ENCODE peak calls at places on chromosomes 1 and 21, in seven cellular contexts. P, Q, H, Z, O, V and J are unnamed samples.

GRCh38 chr21:45401916-45402900 is 2.8 kb upstream of the COL18A1 start:
- DNase-seq in Z (no peak), O (no peak), H (no peak), Q (peak), V (no peak), P (no peak), J (no peak)

GRCh38 chr21:31710586-31710985 is 21.3 kb downstream of the SCAF4 start:
- DNase-seq in Z (peak), Q (no peak), O (no peak), H (no peak), P (no peak), V (no peak), J (no peak)

GRCh38 chr1:227396539-227397355 is 78.5 kb upstream of the CDC42BPA start:
- DNase-seq in Q (no peak), H (no peak), V (no peak), O (peak), P (peak), Z (peak), J (no peak)

GRCh38 chr1:205232122-205232820 is 4.5 kb downstream of the TMCC2 start:
- DNase-seq in O (no peak), Q (no peak), V (no peak), Z (no peak), P (no peak), H (no peak), J (no peak)

GRCh38 chr1:21590116-21590905 is 78.8 kb downstream of the RAP1GAP start:
- DNase-seq in V (no peak), O (no peak), Z (peak), Q (no peak), P (no peak), H (no peak), J (no peak)

GRCh38 chr1:89995595-89996397 is 886 bp downstream of the ZNF326 start:
- DNase-seq in P (peak), O (no peak), H (no peak), Q (no peak), V (no peak), Z (no peak), J (no peak)

GRCh38 chr1:37477198-37477931 is 3.0 kb downstream of the ZC3H12A start:
- DNase-seq in H (peak), P (peak), Q (no peak), O (peak), Z (peak), V (no peak), J (no peak)

GRCh38 chr1:15799004-15799867 is 8.2 kb downstream of the UQCRHL start:
- DNase-seq in P (peak), H (peak), Z (peak), Q (peak), O (peak), V (peak), J (no peak)

GRCh38 chr1:31627301-31627929 is 9.9 kb downstream of the HCRTR1 start:
- DNase-seq in O (peak), H (no peak), Q (no peak), V (peak), P (no peak), Z (peak), J (no peak)

GRCh38 chr1:23530089-23530749 is 814 bp downstream of the E2F2 start:
- DNase-seq in Z (no peak), O (no peak), P (no peak), Q (no peak), H (no peak), V (no peak), J (no peak)

GRCh38 chr1:25844485-25845337 is 14.5 kb downstream of the AUNIP start:
- DNase-seq in O (no peak), H (no peak), Z (no peak), Q (no peak), P (no peak), V (no peak), J (no peak)

GRCh38 chr1:37038079-37038702 is 3.9 kb upstream of the GRIK3 start:
- DNase-seq in P (no peak), H (no peak), O (peak), Q (no peak), V (peak), Z (no peak), J (no peak)

GRCh38 chr1:37171651-37172050 is 137.3 kb upstream of the GRIK3 start:
- DNase-seq in Z (no peak), H (no peak), P (no peak), Q (no peak), O (no peak), V (no peak), J (no peak)

GRCh38 chr1:92484472-92485373 is 2.0 kb downstream of the GFI1 start:
- DNase-seq in Z (no peak), Q (no peak), O (peak), V (no peak), P (no peak), H (peak), J (peak)

GRCh38 chr1:2148691-2149090 is 45.9 kb downstream of the FAAP20 start:
- DNase-seq in Q (no peak), V (no peak), O (no peak), P (no peak), H (peak), Z (no peak), J (no peak)

GRCh38 chr1:208486677-208487076 is 242.5 kb upstream of the PLXNA2 start:
- DNase-seq in P (no peak), Q (no peak), H (no peak), Z (no peak), O (no peak), V (no peak), J (no peak)

GRCh38 chr1:204127597-204128242 is 24.1 kb downstream of the ETNK2 start:
- DNase-seq in H (peak), V (peak), O (peak), P (peak), Q (no peak), Z (peak), J (no peak)

GRCh38 chr1:5941671-5942070 is 50.6 kb downstream of the NPHP4 start:
- DNase-seq in Q (no peak), V (no peak), H (no peak), P (no peak), Z (no peak), O (no peak), J (no peak)

GRCh38 chr21:14554948-14555347 is 8.8 kb upstream of the SAMSN1 start:
- DNase-seq in Z (no peak), V (no peak), O (peak), P (peak), Q (no peak), H (peak), J (no peak)

GRCh38 chr1:190320952-190321351 is 156.7 kb downstream of the BRINP3 start:
- DNase-seq in V (peak), Q (no peak), H (no peak), Z (peak), P (peak), O (peak), J (no peak)

GRCh38 chr1:30513396-30514136 is 209.8 kb downstream of the MATN1 start:
- DNase-seq in O (no peak), V (no peak), Q (peak), P (no peak), Z (no peak), H (no peak), J (peak)